ENCODE peak calls at places on chromosomes 4 and X, in six cellular contexts. One of them, this sample, is unnamed.

GRCh38 chrX:71227370-71228062 is 4.5 kb downstream of the GJB1 start:
- DNase-seq in D721Med: no peak
- DNase-seq in germinal center: no peak
- DNase-seq in neural crest cell: no peak
- DNase-seq in stromal cell of bone marrow: no peak
- DNase-seq in left cardiac atrium: no peak
- DNase-seq in this sample: no peak

GRCh38 chrX:143081231-143081630 is 55.5 kb downstream of the SPANXN4 start:
- DNase-seq in D721Med: no peak
- DNase-seq in germinal center: no peak
- DNase-seq in neural crest cell: no peak
- DNase-seq in stromal cell of bone marrow: no peak
- DNase-seq in left cardiac atrium: no peak
- DNase-seq in this sample: no peak

GRCh38 chr4:105594094-105595010 is 41.9 kb downstream of the ARHGEF38 start:
- DNase-seq in D721Med: no peak
- DNase-seq in germinal center: no peak
- DNase-seq in neural crest cell: no peak
- DNase-seq in stromal cell of bone marrow: no peak
- DNase-seq in left cardiac atrium: no peak
- DNase-seq in this sample: no peak

GRCh38 chr4:80099671-80100070 is 26.6 kb upstream of the ANTXR2 start:
- DNase-seq in D721Med: no peak
- DNase-seq in germinal center: no peak
- DNase-seq in neural crest cell: no peak
- DNase-seq in stromal cell of bone marrow: no peak
- DNase-seq in left cardiac atrium: no peak
- DNase-seq in this sample: no peak

GRCh38 chrX:3244203-3244743 is 102.2 kb downstream of the MXRA5 start:
- DNase-seq in D721Med: no peak
- DNase-seq in germinal center: no peak
- DNase-seq in neural crest cell: no peak
- DNase-seq in stromal cell of bone marrow: no peak
- DNase-seq in left cardiac atrium: no peak
- DNase-seq in this sample: peak

GRCh38 chr4:139017861-139018260 is 2.3 kb downstream of the NOCT start:
- DNase-seq in D721Med: no peak
- DNase-seq in germinal center: no peak
- DNase-seq in neural crest cell: no peak
- DNase-seq in stromal cell of bone marrow: no peak
- DNase-seq in left cardiac atrium: no peak
- DNase-seq in this sample: no peak

GRCh38 chr4:28879178-28879577 is 1841.0 kb upstream of the PCDH7 start:
- DNase-seq in D721Med: no peak
- DNase-seq in germinal center: no peak
- DNase-seq in neural crest cell: no peak
- DNase-seq in stromal cell of bone marrow: no peak
- DNase-seq in left cardiac atrium: no peak
- DNase-seq in this sample: no peak

GRCh38 chr4:181006509-181007290 is 1236.5 kb upstream of the TENM3 start:
- DNase-seq in D721Med: no peak
- DNase-seq in germinal center: no peak
- DNase-seq in neural crest cell: no peak
- DNase-seq in stromal cell of bone marrow: no peak
- DNase-seq in left cardiac atrium: no peak
- DNase-seq in this sample: no peak

GRCh38 chr4:3062466-3062865 is 11.9 kb downstream of the HTT-AS start:
- DNase-seq in D721Med: no peak
- DNase-seq in germinal center: no peak
- DNase-seq in neural crest cell: no peak
- DNase-seq in stromal cell of bone marrow: no peak
- DNase-seq in left cardiac atrium: no peak
- DNase-seq in this sample: no peak

GRCh38 chr4:149140841-149141240 is 674.8 kb downstream of the IQCM start:
- DNase-seq in D721Med: no peak
- DNase-seq in germinal center: no peak
- DNase-seq in neural crest cell: no peak
- DNase-seq in stromal cell of bone marrow: no peak
- DNase-seq in left cardiac atrium: no peak
- DNase-seq in this sample: no peak

GRCh38 chrX:153226344-153227190 is 47.5 kb downstream of the MAGEA1 start:
- DNase-seq in D721Med: no peak
- DNase-seq in germinal center: no peak
- DNase-seq in neural crest cell: peak
- DNase-seq in stromal cell of bone marrow: peak
- DNase-seq in left cardiac atrium: peak
- DNase-seq in this sample: no peak

GRCh38 chr4:159017323-159018036 is 85.4 kb upstream of the RAPGEF2 start:
- DNase-seq in D721Med: no peak
- DNase-seq in germinal center: peak
- DNase-seq in neural crest cell: no peak
- DNase-seq in stromal cell of bone marrow: no peak
- DNase-seq in left cardiac atrium: no peak
- DNase-seq in this sample: no peak

GRCh38 chrX:39619182-39620009 is 478.4 kb downstream of the BCOR start:
- DNase-seq in D721Med: no peak
- DNase-seq in germinal center: no peak
- DNase-seq in neural crest cell: no peak
- DNase-seq in stromal cell of bone marrow: no peak
- DNase-seq in left cardiac atrium: no peak
- DNase-seq in this sample: no peak

GRCh38 chr4:115119804-115120352 is 6.5 kb upstream of the NDST4 start:
- DNase-seq in D721Med: no peak
- DNase-seq in germinal center: no peak
- DNase-seq in neural crest cell: no peak
- DNase-seq in stromal cell of bone marrow: no peak
- DNase-seq in left cardiac atrium: no peak
- DNase-seq in this sample: no peak

GRCh38 chrX:48003367-48003757 is 427 bp downstream of the ZNF182 start:
- DNase-seq in D721Med: no peak
- DNase-seq in germinal center: peak
- DNase-seq in neural crest cell: no peak
- DNase-seq in stromal cell of bone marrow: no peak
- DNase-seq in left cardiac atrium: no peak
- DNase-seq in this sample: no peak

GRCh38 chrX:66328950-66329596 is 165.0 kb downstream of the HEPH start:
- DNase-seq in D721Med: no peak
- DNase-seq in germinal center: no peak
- DNase-seq in neural crest cell: no peak
- DNase-seq in stromal cell of bone marrow: no peak
- DNase-seq in left cardiac atrium: peak
- DNase-seq in this sample: no peak

GRCh38 chrX:146109362-146109761 is 291.7 kb downstream of the SLITRK2 start:
- DNase-seq in D721Med: no peak
- DNase-seq in germinal center: no peak
- DNase-seq in neural crest cell: no peak
- DNase-seq in stromal cell of bone marrow: no peak
- DNase-seq in left cardiac atrium: no peak
- DNase-seq in this sample: no peak

GRCh38 chrX:14032383-14032782 is 2.7 kb upstream of the GEMIN8 start:
- DNase-seq in D721Med: no peak
- DNase-seq in germinal center: peak
- DNase-seq in neural crest cell: peak
- DNase-seq in stromal cell of bone marrow: peak
- DNase-seq in left cardiac atrium: peak
- DNase-seq in this sample: no peak

GRCh38 chr4:5051692-5052423 is 578 bp downstream of the STK32B start:
- DNase-seq in D721Med: no peak
- DNase-seq in germinal center: no peak
- DNase-seq in neural crest cell: peak
- DNase-seq in stromal cell of bone marrow: no peak
- DNase-seq in left cardiac atrium: peak
- DNase-seq in this sample: no peak

GRCh38 chrX:10115082-10115481 is 41.7 kb upstream of the CLCN4 start:
- DNase-seq in D721Med: no peak
- DNase-seq in germinal center: no peak
- DNase-seq in neural crest cell: no peak
- DNase-seq in stromal cell of bone marrow: no peak
- DNase-seq in left cardiac atrium: no peak
- DNase-seq in this sample: no peak

GRCh38 chrX:12974797-12975669 is at the start of gene TMSB4X:
- DNase-seq in D721Med: peak
- DNase-seq in germinal center: peak
- DNase-seq in neural crest cell: peak
- DNase-seq in stromal cell of bone marrow: peak
- DNase-seq in left cardiac atrium: peak
- DNase-seq in this sample: peak

GRCh38 chr4:153014460-153014859 is 78.3 kb downstream of the FHDC1 start:
- DNase-seq in D721Med: no peak
- DNase-seq in germinal center: no peak
- DNase-seq in neural crest cell: no peak
- DNase-seq in stromal cell of bone marrow: peak
- DNase-seq in left cardiac atrium: no peak
- DNase-seq in this sample: peak

GRCh38 chrX:8245411-8245810 is 74.3 kb upstream of the VCX2 start:
- DNase-seq in D721Med: no peak
- DNase-seq in germinal center: no peak
- DNase-seq in neural crest cell: no peak
- DNase-seq in stromal cell of bone marrow: no peak
- DNase-seq in left cardiac atrium: no peak
- DNase-seq in this sample: no peak

GRCh38 chr4:77669911-77670590 is 64.4 kb downstream of the CXCL13 start:
- DNase-seq in D721Med: no peak
- DNase-seq in germinal center: no peak
- DNase-seq in neural crest cell: no peak
- DNase-seq in stromal cell of bone marrow: no peak
- DNase-seq in left cardiac atrium: no peak
- DNase-seq in this sample: no peak

GRCh38 chr4:38242822-38243384 is 282.7 kb downstream of the PTTG2 start:
- DNase-seq in D721Med: no peak
- DNase-seq in germinal center: no peak
- DNase-seq in neural crest cell: no peak
- DNase-seq in stromal cell of bone marrow: no peak
- DNase-seq in left cardiac atrium: no peak
- DNase-seq in this sample: no peak

GRCh38 chr4:2860391-2861348 is 17.0 kb downstream of the ADD1 start:
- DNase-seq in D721Med: no peak
- DNase-seq in germinal center: no peak
- DNase-seq in neural crest cell: no peak
- DNase-seq in stromal cell of bone marrow: no peak
- DNase-seq in left cardiac atrium: peak
- DNase-seq in this sample: no peak

GRCh38 chrX:72003811-72004750 is 93.4 kb downstream of the NHSL2 start:
- DNase-seq in D721Med: no peak
- DNase-seq in germinal center: no peak
- DNase-seq in neural crest cell: no peak
- DNase-seq in stromal cell of bone marrow: no peak
- DNase-seq in left cardiac atrium: peak
- DNase-seq in this sample: peak

GRCh38 chr4:119652978-119653377 is 24.4 kb upstream of the PDE5A start:
- DNase-seq in D721Med: no peak
- DNase-seq in germinal center: no peak
- DNase-seq in neural crest cell: no peak
- DNase-seq in stromal cell of bone marrow: peak
- DNase-seq in left cardiac atrium: no peak
- DNase-seq in this sample: no peak

GRCh38 chr4:15677507-15677988 is 4.1 kb upstream of the FAM200B start:
- DNase-seq in D721Med: no peak
- DNase-seq in germinal center: no peak
- DNase-seq in neural crest cell: no peak
- DNase-seq in stromal cell of bone marrow: no peak
- DNase-seq in left cardiac atrium: no peak
- DNase-seq in this sample: no peak

GRCh38 chrX:53287493-53288138 is 6.2 kb upstream of the IQSEC2 start:
- DNase-seq in D721Med: no peak
- DNase-seq in germinal center: peak
- DNase-seq in neural crest cell: no peak
- DNase-seq in stromal cell of bone marrow: peak
- DNase-seq in left cardiac atrium: peak
- DNase-seq in this sample: peak

GRCh38 chrX:14943963-14944362 is 70.7 kb downstream of the MOSPD2 start:
- DNase-seq in D721Med: no peak
- DNase-seq in germinal center: no peak
- DNase-seq in neural crest cell: no peak
- DNase-seq in stromal cell of bone marrow: no peak
- DNase-seq in left cardiac atrium: no peak
- DNase-seq in this sample: no peak

GRCh38 chrX:154748712-154749339 is 2.1 kb downstream of the GAB3 start:
- DNase-seq in D721Med: no peak
- DNase-seq in germinal center: peak
- DNase-seq in neural crest cell: peak
- DNase-seq in stromal cell of bone marrow: no peak
- DNase-seq in left cardiac atrium: peak
- DNase-seq in this sample: no peak

GRCh38 chr4:73139991-73140390 is 70.5 kb upstream of the COX18 start:
- DNase-seq in D721Med: no peak
- DNase-seq in germinal center: no peak
- DNase-seq in neural crest cell: no peak
- DNase-seq in stromal cell of bone marrow: no peak
- DNase-seq in left cardiac atrium: no peak
- DNase-seq in this sample: no peak

GRCh38 chrX:8971116-8971515 is 62.8 kb downstream of the FAM9B start:
- DNase-seq in D721Med: no peak
- DNase-seq in germinal center: no peak
- DNase-seq in neural crest cell: no peak
- DNase-seq in stromal cell of bone marrow: peak
- DNase-seq in left cardiac atrium: no peak
- DNase-seq in this sample: no peak

GRCh38 chrX:101057095-101057714 is 5.3 kb upstream of the TRMT2B start:
- DNase-seq in D721Med: no peak
- DNase-seq in germinal center: peak
- DNase-seq in neural crest cell: no peak
- DNase-seq in stromal cell of bone marrow: no peak
- DNase-seq in left cardiac atrium: no peak
- DNase-seq in this sample: no peak

GRCh38 chr4:10783351-10783750 is 98.8 kb upstream of the CLNK start:
- DNase-seq in D721Med: no peak
- DNase-seq in germinal center: no peak
- DNase-seq in neural crest cell: no peak
- DNase-seq in stromal cell of bone marrow: peak
- DNase-seq in left cardiac atrium: no peak
- DNase-seq in this sample: no peak

GRCh38 chr4:40466789-40467188 is 131.7 kb downstream of the CHRNA9 start:
- DNase-seq in D721Med: no peak
- DNase-seq in germinal center: no peak
- DNase-seq in neural crest cell: no peak
- DNase-seq in stromal cell of bone marrow: no peak
- DNase-seq in left cardiac atrium: no peak
- DNase-seq in this sample: no peak

GRCh38 chrX:24465524-24465850 is 401 bp downstream of the PDK3 start:
- DNase-seq in D721Med: no peak
- DNase-seq in germinal center: no peak
- DNase-seq in neural crest cell: no peak
- DNase-seq in stromal cell of bone marrow: no peak
- DNase-seq in left cardiac atrium: no peak
- DNase-seq in this sample: no peak

GRCh38 chr4:81651500-81651899 is 179.8 kb upstream of the RASGEF1B start:
- DNase-seq in D721Med: no peak
- DNase-seq in germinal center: no peak
- DNase-seq in neural crest cell: no peak
- DNase-seq in stromal cell of bone marrow: no peak
- DNase-seq in left cardiac atrium: no peak
- DNase-seq in this sample: no peak

This sample was measured in GM04504.